ENCODE peak calls at places on chromosomes 2 and 18, in ten cellular contexts. One of them, this sample, is unnamed.
A peak's percentile ranks its signal among the peaks of the same experiment; 100 is the strongest.

GRCh38 chr2:128395640-128396499 is 77.2 kb upstream of the HS6ST1 start:
- DNase-seq in heart right ventricle: no peak
- DNase-seq in endothelial cell of umbilical vein: peak; percentile 59
- DNase-seq in prostate gland: no peak
- DNase-seq in DND-41: no peak
- DNase-seq in brain microvascular endothelial cell: peak; percentile 27
- DNase-seq in tibial nerve: no peak
- DNase-seq in small intestine: no peak
- DNase-seq in mesendoderm: no peak
- DNase-seq in PC-3: peak; percentile 64
- DNase-seq in this sample: no peak

GRCh38 chr2:134365356-134365755 is 111.5 kb downstream of the MGAT5 start:
- DNase-seq in PC-3: peak; percentile 34
- DNase-seq in heart right ventricle: no peak
- DNase-seq in small intestine: peak; percentile 29
- DNase-seq in brain microvascular endothelial cell: no peak
- DNase-seq in tibial nerve: no peak
- DNase-seq in mesendoderm: peak; percentile 59
- DNase-seq in prostate gland: no peak
- DNase-seq in DND-41: no peak
- DNase-seq in endothelial cell of umbilical vein: no peak
- DNase-seq in this sample: no peak

GRCh38 chr2:180604077-180604476 is 376.3 kb upstream of the UBE2E3 start:
- DNase-seq in prostate gland: no peak
- DNase-seq in mesendoderm: peak; percentile 82
- DNase-seq in brain microvascular endothelial cell: peak; percentile 21
- DNase-seq in tibial nerve: no peak
- DNase-seq in DND-41: no peak
- DNase-seq in endothelial cell of umbilical vein: peak; percentile 10
- DNase-seq in heart right ventricle: no peak
- DNase-seq in small intestine: no peak
- DNase-seq in PC-3: peak; percentile 62
- DNase-seq in this sample: no peak

GRCh38 chr2:53087282-53087882 is 680.2 kb upstream of the CHAC2 start:
- DNase-seq in prostate gland: no peak
- DNase-seq in DND-41: no peak
- DNase-seq in brain microvascular endothelial cell: no peak
- DNase-seq in mesendoderm: no peak
- DNase-seq in heart right ventricle: no peak
- DNase-seq in PC-3: peak; percentile 90
- DNase-seq in small intestine: no peak
- DNase-seq in endothelial cell of umbilical vein: peak; percentile 49
- DNase-seq in tibial nerve: no peak
- DNase-seq in this sample: no peak

GRCh38 chr2:100821255-100821912 is 1.4 kb downstream of the NPAS2 start:
- DNase-seq in PC-3: peak; percentile 46
- DNase-seq in mesendoderm: no peak
- DNase-seq in DND-41: no peak
- DNase-seq in brain microvascular endothelial cell: no peak
- DNase-seq in heart right ventricle: no peak
- DNase-seq in small intestine: no peak
- DNase-seq in prostate gland: no peak
- DNase-seq in tibial nerve: no peak
- DNase-seq in endothelial cell of umbilical vein: peak; percentile 69
- DNase-seq in this sample: no peak

GRCh38 chr2:89850881-89851582 is 1159.6 kb downstream of the RPIA start:
- DNase-seq in prostate gland: no peak
- DNase-seq in heart right ventricle: no peak
- DNase-seq in brain microvascular endothelial cell: no peak
- DNase-seq in endothelial cell of umbilical vein: no peak
- DNase-seq in small intestine: no peak
- DNase-seq in DND-41: no peak
- DNase-seq in PC-3: no peak
- DNase-seq in mesendoderm: no peak
- DNase-seq in tibial nerve: no peak
- DNase-seq in this sample: no peak

GRCh38 chr2:9251154-9252001 is 44.8 kb downstream of the ASAP2 start:
- DNase-seq in mesendoderm: no peak
- DNase-seq in DND-41: no peak
- DNase-seq in small intestine: peak; percentile 61
- DNase-seq in heart right ventricle: no peak
- DNase-seq in endothelial cell of umbilical vein: peak; percentile 81
- DNase-seq in brain microvascular endothelial cell: peak; percentile 42
- DNase-seq in PC-3: peak; percentile 79
- DNase-seq in tibial nerve: peak; percentile 43
- DNase-seq in prostate gland: peak; percentile 34
- DNase-seq in this sample: no peak

GRCh38 chr18:22694954-22695353 is 238.2 kb upstream of the RBBP8 start:
- DNase-seq in mesendoderm: peak; percentile 74
- DNase-seq in prostate gland: no peak
- DNase-seq in small intestine: no peak
- DNase-seq in heart right ventricle: peak; percentile 30
- DNase-seq in DND-41: no peak
- DNase-seq in endothelial cell of umbilical vein: no peak
- DNase-seq in PC-3: peak; percentile 93
- DNase-seq in tibial nerve: peak; percentile 57
- DNase-seq in brain microvascular endothelial cell: peak; percentile 97
- DNase-seq in this sample: no peak

GRCh38 chr2:178450574-178451429 is at the start of the genes PJVK and PRKRA:
- DNase-seq in prostate gland: peak; percentile 97
- DNase-seq in tibial nerve: peak; percentile 96
- DNase-seq in small intestine: peak; percentile 96
- DNase-seq in DND-41: peak; percentile 96
- DNase-seq in heart right ventricle: peak; percentile 99
- DNase-seq in endothelial cell of umbilical vein: peak; percentile 99
- DNase-seq in PC-3: peak; percentile 97
- DNase-seq in brain microvascular endothelial cell: peak; percentile 93
- DNase-seq in mesendoderm: peak; percentile 97
- DNase-seq in this sample: peak; percentile 97

GRCh38 chr2:178449700-178450573 is 1.0 kb downstream of the PRKRA start:
- DNase-seq in mesendoderm: no peak
- DNase-seq in endothelial cell of umbilical vein: peak; percentile 10
- DNase-seq in prostate gland: no peak
- DNase-seq in brain microvascular endothelial cell: no peak
- DNase-seq in PC-3: no peak
- DNase-seq in small intestine: no peak
- DNase-seq in tibial nerve: no peak
- DNase-seq in heart right ventricle: no peak
- DNase-seq in DND-41: no peak
- DNase-seq in this sample: no peak

GRCh38 chr2:178452870-178453269 is 1.7 kb downstream of the PJVK start:
- DNase-seq in brain microvascular endothelial cell: no peak
- DNase-seq in small intestine: no peak
- DNase-seq in prostate gland: no peak
- DNase-seq in tibial nerve: no peak
- DNase-seq in endothelial cell of umbilical vein: no peak
- DNase-seq in PC-3: no peak
- DNase-seq in heart right ventricle: no peak
- DNase-seq in mesendoderm: no peak
- DNase-seq in DND-41: no peak
- DNase-seq in this sample: no peak

GRCh38 chr2:178448968-178449661 is 1.9 kb downstream of the PRKRA start:
- DNase-seq in small intestine: no peak
- DNase-seq in PC-3: no peak
- DNase-seq in prostate gland: no peak
- DNase-seq in heart right ventricle: no peak
- DNase-seq in DND-41: no peak
- DNase-seq in endothelial cell of umbilical vein: no peak
- DNase-seq in mesendoderm: no peak
- DNase-seq in brain microvascular endothelial cell: no peak
- DNase-seq in tibial nerve: no peak
- DNase-seq in this sample: no peak

GRCh38 chr2:178452334-178452733 is 1.2 kb downstream of the PJVK start:
- DNase-seq in prostate gland: no peak
- DNase-seq in tibial nerve: no peak
- DNase-seq in endothelial cell of umbilical vein: no peak
- DNase-seq in brain microvascular endothelial cell: no peak
- DNase-seq in DND-41: no peak
- DNase-seq in small intestine: no peak
- DNase-seq in heart right ventricle: no peak
- DNase-seq in PC-3: no peak
- DNase-seq in mesendoderm: no peak
- DNase-seq in this sample: no peak
- H3K27ac ChIP-seq in prostate gland: peak overlapping the region; percentile 98
- H3K27ac ChIP-seq in tibial nerve: peak overlapping the region; percentile 99
- H3K27ac ChIP-seq in endothelial cell of umbilical vein: no peak overlapping the region
- H3K27ac ChIP-seq in brain microvascular endothelial cell: no peak overlapping the region
- H3K27ac ChIP-seq in DND-41: no peak overlapping the region
- H3K27ac ChIP-seq in small intestine: no peak overlapping the region
- H3K27ac ChIP-seq in heart right ventricle: no peak overlapping the region
- H3K27ac ChIP-seq in PC-3: no peak overlapping the region
- H3K27ac ChIP-seq in mesendoderm: no peak overlapping the region
- H3K27ac ChIP-seq in this sample: peak overlapping the region; percentile 97

DNA sequence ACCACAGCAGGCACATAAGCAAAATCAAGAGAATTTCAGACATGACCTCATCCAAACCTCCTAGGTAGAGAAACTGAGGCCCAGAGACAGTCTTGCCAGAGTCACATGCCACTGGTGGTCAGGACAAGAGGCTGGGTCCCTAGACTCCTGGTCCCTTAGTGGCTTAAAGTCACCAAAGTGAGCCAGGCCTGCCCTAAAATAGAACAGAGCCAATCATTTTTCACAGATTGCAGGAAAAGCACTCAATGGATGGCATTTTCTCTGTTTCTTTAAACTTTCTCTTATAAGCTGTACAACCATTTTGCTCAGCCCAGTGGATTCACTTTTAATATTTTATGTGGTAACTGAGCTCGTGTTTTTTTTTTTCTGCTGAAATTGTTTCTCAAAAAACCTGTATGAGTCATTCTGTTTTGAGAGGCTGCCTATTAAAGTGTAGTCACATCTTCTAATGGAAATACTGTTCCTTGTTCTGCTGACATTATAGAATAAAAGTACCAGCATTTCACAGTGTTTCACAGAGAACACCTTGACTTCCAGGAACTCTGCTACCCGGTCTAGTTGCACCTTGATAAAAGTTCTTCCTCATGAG is 29.6 kb downstream of the STEAP3 start:
- DNase-seq in heart right ventricle: no peak
- DNase-seq in PC-3: peak; percentile 51
- DNase-seq in prostate gland: no peak
- DNase-seq in mesendoderm: no peak
- DNase-seq in tibial nerve: no peak
- DNase-seq in endothelial cell of umbilical vein: peak; percentile 43
- DNase-seq in small intestine: no peak
- DNase-seq in DND-41: no peak
- DNase-seq in brain microvascular endothelial cell: no peak
- DNase-seq in this sample: no peak
- H3K27ac ChIP-seq in heart right ventricle: no peak overlapping the region
- H3K27ac ChIP-seq in PC-3: peak overlapping the region; percentile 97
- H3K27ac ChIP-seq in prostate gland: no peak overlapping the region
- H3K27ac ChIP-seq in mesendoderm: no peak overlapping the region
- H3K27ac ChIP-seq in tibial nerve: no peak overlapping the region
- H3K27ac ChIP-seq in endothelial cell of umbilical vein: peak overlapping the region; percentile 88
- H3K27ac ChIP-seq in small intestine: no peak overlapping the region
- H3K27ac ChIP-seq in DND-41: no peak overlapping the region
- H3K27ac ChIP-seq in brain microvascular endothelial cell: peak overlapping the region; percentile 99
- H3K27ac ChIP-seq in this sample: no peak overlapping the region

GRCh38 chr2:17827785-17828184 is 11.5 kb downstream of the MSGN1 start:
- DNase-seq in DND-41: no peak
- DNase-seq in endothelial cell of umbilical vein: no peak
- DNase-seq in tibial nerve: no peak
- DNase-seq in heart right ventricle: no peak
- DNase-seq in prostate gland: no peak
- DNase-seq in brain microvascular endothelial cell: no peak
- DNase-seq in mesendoderm: no peak
- DNase-seq in small intestine: no peak
- DNase-seq in PC-3: no peak
- DNase-seq in this sample: no peak

GRCh38 chr2:17835511-17835910 is 19.3 kb downstream of the MSGN1 start:
- DNase-seq in prostate gland: no peak
- DNase-seq in endothelial cell of umbilical vein: no peak
- DNase-seq in PC-3: no peak
- DNase-seq in mesendoderm: peak; percentile 71
- DNase-seq in tibial nerve: no peak
- DNase-seq in small intestine: no peak
- DNase-seq in heart right ventricle: no peak
- DNase-seq in DND-41: no peak
- DNase-seq in brain microvascular endothelial cell: peak; percentile 41
- DNase-seq in this sample: no peak

GRCh38 chr2:17827306-17827705 is 11.0 kb downstream of the MSGN1 start:
- DNase-seq in small intestine: no peak
- DNase-seq in DND-41: no peak
- DNase-seq in endothelial cell of umbilical vein: no peak
- DNase-seq in tibial nerve: no peak
- DNase-seq in brain microvascular endothelial cell: no peak
- DNase-seq in mesendoderm: no peak
- DNase-seq in prostate gland: no peak
- DNase-seq in PC-3: no peak
- DNase-seq in heart right ventricle: no peak
- DNase-seq in this sample: no peak

GRCh38 chr2:17830053-17831034 is 14.1 kb downstream of the MSGN1 start:
- DNase-seq in endothelial cell of umbilical vein: peak; percentile 89
- DNase-seq in small intestine: peak; percentile 36
- DNase-seq in tibial nerve: peak; percentile 54
- DNase-seq in brain microvascular endothelial cell: peak; percentile 79
- DNase-seq in PC-3: peak; percentile 34
- DNase-seq in heart right ventricle: peak; percentile 83
- DNase-seq in mesendoderm: peak; percentile 97
- DNase-seq in prostate gland: peak; percentile 42
- DNase-seq in DND-41: no peak
- DNase-seq in this sample: peak; percentile 84
- H3K27ac ChIP-seq in endothelial cell of umbilical vein: no peak overlapping the region
- H3K27ac ChIP-seq in small intestine: no peak overlapping the region
- H3K27ac ChIP-seq in tibial nerve: no peak overlapping the region
- H3K27ac ChIP-seq in brain microvascular endothelial cell: no peak overlapping the region
- H3K27ac ChIP-seq in PC-3: no peak overlapping the region
- H3K27ac ChIP-seq in heart right ventricle: no peak overlapping the region
- H3K27ac ChIP-seq in mesendoderm: no peak overlapping the region
- H3K27ac ChIP-seq in prostate gland: no peak overlapping the region
- H3K27ac ChIP-seq in DND-41: no peak overlapping the region
- H3K27ac ChIP-seq in this sample: no peak overlapping the region

GRCh38 chr18:63440897-63441296 is 18.6 kb upstream of the VPS4B start:
- DNase-seq in DND-41: no peak
- DNase-seq in small intestine: no peak
- DNase-seq in brain microvascular endothelial cell: no peak
- DNase-seq in endothelial cell of umbilical vein: no peak
- DNase-seq in prostate gland: no peak
- DNase-seq in PC-3: no peak
- DNase-seq in tibial nerve: no peak
- DNase-seq in heart right ventricle: no peak
- DNase-seq in mesendoderm: no peak
- DNase-seq in this sample: no peak

GRCh38 chr18:63443820-63444219 is 21.5 kb upstream of the VPS4B start:
- DNase-seq in mesendoderm: no peak
- DNase-seq in small intestine: no peak
- DNase-seq in PC-3: peak; percentile 30
- DNase-seq in DND-41: no peak
- DNase-seq in prostate gland: no peak
- DNase-seq in heart right ventricle: no peak
- DNase-seq in tibial nerve: no peak
- DNase-seq in brain microvascular endothelial cell: no peak
- DNase-seq in endothelial cell of umbilical vein: no peak
- DNase-seq in this sample: no peak

GRCh38 chr18:63438181-63438580 is 15.9 kb upstream of the VPS4B start:
- DNase-seq in endothelial cell of umbilical vein: no peak
- DNase-seq in brain microvascular endothelial cell: no peak
- DNase-seq in small intestine: no peak
- DNase-seq in PC-3: no peak
- DNase-seq in DND-41: no peak
- DNase-seq in prostate gland: no peak
- DNase-seq in tibial nerve: no peak
- DNase-seq in heart right ventricle: no peak
- DNase-seq in mesendoderm: no peak
- DNase-seq in this sample: no peak

GRCh38 chr18:63439334-63439733 is 17.1 kb upstream of the VPS4B start:
- DNase-seq in PC-3: peak; percentile 79
- DNase-seq in prostate gland: peak; percentile 37
- DNase-seq in heart right ventricle: no peak
- DNase-seq in tibial nerve: peak; percentile 69
- DNase-seq in DND-41: peak; percentile 55
- DNase-seq in small intestine: peak; percentile 63
- DNase-seq in mesendoderm: peak; percentile 84
- DNase-seq in endothelial cell of umbilical vein: peak; percentile 78
- DNase-seq in brain microvascular endothelial cell: peak; percentile 28
- DNase-seq in this sample: no peak

GRCh38 chr18:63440219-63440618 is 17.9 kb upstream of the VPS4B start:
- DNase-seq in brain microvascular endothelial cell: peak; percentile 11
- DNase-seq in prostate gland: no peak
- DNase-seq in small intestine: no peak
- DNase-seq in mesendoderm: no peak
- DNase-seq in PC-3: peak; percentile 62
- DNase-seq in endothelial cell of umbilical vein: no peak
- DNase-seq in DND-41: no peak
- DNase-seq in tibial nerve: peak; percentile 40
- DNase-seq in heart right ventricle: peak; percentile 27
- DNase-seq in this sample: no peak
- H3K27ac ChIP-seq in brain microvascular endothelial cell: no peak overlapping the region
- H3K27ac ChIP-seq in prostate gland: no peak overlapping the region
- H3K27ac ChIP-seq in small intestine: no peak overlapping the region
- H3K27ac ChIP-seq in mesendoderm: no peak overlapping the region
- H3K27ac ChIP-seq in PC-3: peak overlapping the region; percentile 39
- H3K27ac ChIP-seq in endothelial cell of umbilical vein: no peak overlapping the region
- H3K27ac ChIP-seq in DND-41: no peak overlapping the region
- H3K27ac ChIP-seq in tibial nerve: peak overlapping the region; percentile 35
- H3K27ac ChIP-seq in heart right ventricle: no peak overlapping the region
- H3K27ac ChIP-seq in this sample: no peak overlapping the region

This sample was measured in dorsolateral prefrontal cortex.